ENCODE peak calls at places on chromosomes 1 and 21, in seven cellular contexts. T is prostate gland, B is adrenal gland, G is IMR-90, J is stomach, L is PC-3, H is thoracic aorta. F is an unnamed sample.

GRCh38 chr1:176903474-176903873 is 261.0 kb downstream of the ASTN1 start:
- DNase-seq in T (no peak), B (no peak), G (peak; percentile 37), J (no peak), L (peak; percentile 53), H (no peak), F (no peak)

GRCh38 chr1:166165661-166166399 is 971 bp downstream of the FAM78B start:
- DNase-seq in T (peak; percentile 6), B (peak; percentile 21), G (no peak), J (no peak), L (no peak), H (no peak), F (no peak)

GRCh38 chr1:190904091-190904695 is 426.5 kb upstream of the BRINP3 start:
- DNase-seq in T (no peak), B (no peak), G (peak; percentile 85), J (no peak), L (peak; percentile 62), H (no peak), F (no peak)

GRCh38 chr1:230752407-230752806 is 5.2 kb downstream of the CAPN9 start:
- DNase-seq in T (peak; percentile 88), B (no peak), G (no peak), J (peak; percentile 88), L (peak; percentile 80), H (no peak), F (peak; percentile 81)

GRCh38 chr21:36698160-36699025 is 522 bp upstream of the SIM2 start:
- DNase-seq in T (no peak), B (no peak), G (peak; percentile 15), J (peak; percentile 77), L (peak; percentile 73), H (no peak), F (no peak)

GRCh38 chr1:33960496-33960895 is 96.6 kb downstream of the HMGB4 start:
- DNase-seq in T (no peak), B (no peak), G (no peak), J (no peak), L (no peak), H (no peak), F (no peak)

GRCh38 chr1:8796812-8797211 is 20.6 kb downstream of the RERE start:
- DNase-seq in T (no peak), B (no peak), G (no peak), J (no peak), L (no peak), H (no peak), F (no peak)

GRCh38 chr21:33642896-33643657 is 776 bp downstream of the ITSN1 start:
- DNase-seq in T (peak; percentile 10), B (peak; percentile 55), G (peak; percentile 36), J (peak; percentile 31), L (peak; percentile 38), H (no peak), F (peak; percentile 48)

GRCh38 chr1:7006996-7007871 is 222.0 kb downstream of the CAMTA1 start:
- DNase-seq in T (no peak), B (no peak), G (no peak), J (no peak), L (no peak), H (no peak), F (no peak)

GRCh38 chr1:81702903-81703302 is 97.8 kb upstream of the ADGRL2 start:
- DNase-seq in T (no peak), B (no peak), G (peak; percentile 95), J (no peak), L (peak; percentile 94), H (no peak), F (no peak)

GRCh38 chr1:189656628-189657027 is 821.0 kb downstream of the BRINP3 start:
- DNase-seq in T (no peak), B (no peak), G (no peak), J (no peak), L (no peak), H (no peak), F (no peak)

GRCh38 chr1:25256578-25257129 is 9.4 kb upstream of the RSRP1 start:
- DNase-seq in T (no peak), B (no peak), G (no peak), J (no peak), L (no peak), H (no peak), F (no peak)

DNA sequence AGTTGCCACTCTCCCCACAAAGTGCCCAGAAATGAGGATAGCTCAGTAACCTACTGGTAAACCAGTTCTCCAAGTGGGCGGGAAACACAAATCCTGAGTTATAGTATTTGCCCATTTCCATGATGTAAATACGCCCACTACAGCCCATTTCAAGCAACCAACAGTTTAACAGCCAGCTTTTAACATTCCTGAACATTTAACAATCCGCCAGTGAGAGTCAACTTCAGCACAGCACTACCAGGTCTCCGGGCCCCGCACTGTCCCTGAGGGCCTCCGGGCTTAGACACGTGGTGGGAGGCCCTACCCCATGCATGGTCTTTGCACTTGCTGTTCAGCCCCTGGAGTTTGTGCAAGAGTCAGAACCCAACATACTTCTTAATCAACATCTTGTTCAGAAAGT is 132.0 kb upstream of the CTTNBP2NL start:
- DNase-seq in T (no peak), B (no peak), G (no peak), J (no peak), L (no peak), H (no peak), F (no peak)
- H3K27ac ChIP-seq in T (peak overlapping the region; percentile 19), B (no peak overlapping the region), G (no peak overlapping the region), J (peak overlapping the region; percentile 47), L (no peak overlapping the region), H (no peak overlapping the region), F (no peak overlapping the region)

GRCh38 chr21:41552254-41552653 is 44.3 kb upstream of the TMPRSS2 start:
- DNase-seq in T (no peak), B (no peak), G (no peak), J (no peak), L (no peak), H (no peak), F (no peak)
- TF ChIP-seq CTCF in T (no peak), B (no peak), G (no peak), J (no peak), L (no peak), H (no peak), F (no peak)

DNA sequence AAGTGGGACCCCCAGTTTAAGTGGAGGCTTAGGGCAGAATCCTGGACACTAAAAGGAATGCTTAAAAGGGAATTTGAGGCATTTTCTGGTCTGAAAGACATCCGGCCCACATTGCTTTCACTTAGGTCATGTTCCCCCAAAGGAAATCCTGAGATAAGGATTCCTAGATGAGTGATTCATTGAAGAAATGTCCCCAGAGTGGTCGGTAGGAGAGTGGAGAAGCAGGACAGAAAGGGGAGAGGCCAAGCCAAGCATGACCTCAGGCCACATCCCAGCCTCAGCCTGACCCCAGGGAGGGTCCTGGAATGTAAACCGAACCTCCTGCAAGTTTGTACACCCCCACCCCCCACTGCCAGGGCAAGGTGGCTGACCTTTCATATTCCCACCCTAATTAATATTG is 16.6 kb downstream of the HIVEP3 start:
- DNase-seq in T (no peak), B (peak; percentile 49), G (peak; percentile 73), J (no peak), L (peak; percentile 59), H (no peak), F (peak; percentile 14)
- H3K27ac ChIP-seq in T (no peak overlapping the region), B (no peak overlapping the region), G (peak overlapping the region; percentile 37), J (no peak overlapping the region), L (peak overlapping the region; percentile 80), H (no peak overlapping the region), F (peak overlapping the region; percentile 50)

GRCh38 chr1:28783363-28783762 is 28.6 kb upstream of the OPRD1 start:
- DNase-seq in T (no peak), B (no peak), G (no peak), J (no peak), L (no peak), H (no peak), F (no peak)
- TF ChIP-seq CTCF in T (no peak), B (no peak), G (no peak), J (no peak), L (peak; percentile 35), H (no peak), F (no peak)

GRCh38 chr1:91851130-91852010 is 34.6 kb downstream of the TGFBR3 start:
- DNase-seq in T (peak; percentile 55), B (peak; percentile 98), G (peak; percentile 89), J (peak; percentile 66), L (peak; percentile 83), H (peak; percentile 67), F (peak; percentile 88)
- H3K27ac ChIP-seq in T (peak overlapping the region; percentile 53), B (peak overlapping the region; percentile 71), G (peak overlapping the region; percentile 71), J (peak overlapping the region; percentile 84), L (peak overlapping the region; percentile 77), H (peak overlapping the region; percentile 70), F (peak overlapping the region; percentile 87)

DNA sequence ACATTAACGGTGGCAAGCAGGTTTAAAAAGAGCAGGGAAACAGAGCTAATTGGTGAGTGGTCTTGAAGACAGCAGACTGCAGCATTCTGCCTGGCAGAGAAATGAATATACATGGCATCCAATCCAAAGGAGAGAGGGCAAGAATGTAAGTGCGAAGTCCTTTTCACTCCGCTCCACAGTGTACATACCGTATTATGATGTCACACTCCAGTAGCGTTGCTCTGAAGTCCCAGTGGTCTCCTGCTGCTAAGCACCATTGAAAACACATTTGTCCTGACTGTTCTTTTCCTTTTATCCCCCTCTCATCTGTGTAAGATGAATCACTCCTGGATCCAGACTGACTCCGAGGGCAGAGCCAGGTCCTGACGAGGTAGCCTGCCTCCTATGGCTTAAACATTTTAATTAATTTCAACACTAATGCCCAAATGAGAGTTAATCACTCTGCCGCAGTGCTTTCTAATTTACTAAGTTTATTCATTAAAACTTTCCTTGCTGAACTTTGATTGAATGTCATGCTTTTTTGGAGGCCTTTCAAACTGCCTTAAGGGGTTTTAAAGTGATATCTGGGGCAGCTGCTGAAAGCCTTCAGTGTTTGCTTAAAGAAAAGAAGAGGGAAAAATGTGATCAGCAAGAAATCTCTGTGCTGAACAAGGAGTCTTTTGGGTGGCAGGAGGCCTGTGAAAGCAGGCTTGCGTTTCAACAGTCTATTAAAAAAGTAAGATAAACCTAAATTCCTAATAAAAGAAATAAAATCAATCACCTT is 227.1 kb downstream of the ATG4C start:
- DNase-seq in T (no peak), B (no peak), G (no peak), J (no peak), L (no peak), H (no peak), F (no peak)
- TF ChIP-seq CTCF in T (no peak), B (no peak), G (no peak), J (no peak), L (no peak), H (no peak), F (no peak)

GRCh38 chr1:47650606-47651005 is 212.8 kb downstream of the FOXD2 start:
- DNase-seq in T (no peak), B (no peak), G (no peak), J (no peak), L (no peak), H (no peak), F (no peak)
- H3K27ac ChIP-seq in T (no peak overlapping the region), B (no peak overlapping the region), G (no peak overlapping the region), J (no peak overlapping the region), L (peak overlapping the region; percentile 65), H (no peak overlapping the region), F (no peak overlapping the region)

DNA sequence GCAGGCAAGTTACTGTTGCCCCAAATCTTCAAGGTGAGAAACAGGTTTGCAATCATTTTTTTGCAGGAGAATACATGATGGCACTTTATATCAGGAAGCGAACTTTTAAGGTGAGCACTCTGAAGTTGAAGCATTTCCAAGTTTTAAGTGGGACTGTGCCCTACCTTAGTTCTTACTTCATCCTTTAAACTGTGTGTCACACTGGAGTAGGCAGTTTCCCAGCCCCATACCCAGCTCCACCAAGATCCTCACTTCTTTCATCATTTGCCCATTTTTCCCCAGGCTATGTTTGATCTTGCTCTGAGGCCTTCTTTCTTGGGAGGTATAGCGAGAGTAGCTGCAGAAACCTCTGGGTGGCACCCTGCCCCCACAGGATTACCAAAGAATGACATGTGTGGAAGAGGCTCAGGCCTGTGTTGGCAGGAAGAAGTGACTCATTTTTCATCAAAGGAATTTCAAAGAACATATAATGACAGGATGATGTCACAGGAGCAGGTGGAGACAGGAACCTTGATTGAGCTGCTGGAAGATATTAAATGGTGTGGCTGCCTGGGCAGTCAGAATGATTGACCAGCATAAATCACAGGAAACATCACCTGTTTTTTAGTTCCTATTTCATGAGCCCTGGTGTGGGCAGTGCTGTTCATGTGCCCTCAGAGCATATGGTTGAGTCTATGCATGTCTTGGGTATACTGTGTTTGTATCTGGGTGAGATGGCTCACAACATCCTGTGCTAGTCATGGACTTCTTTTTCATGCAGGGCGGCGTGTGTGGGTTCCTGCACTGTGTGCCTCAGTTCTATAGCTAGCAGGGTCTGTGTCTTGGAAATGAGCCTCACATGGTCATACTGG is 20.8 kb upstream of the MACF1 start:
- DNase-seq in T (peak; percentile 81), B (peak; percentile 79), G (peak; percentile 74), J (peak; percentile 61), L (peak; percentile 98), H (no peak), F (peak; percentile 68)
- TF ChIP-seq CTCF in T (peak; percentile 49), B (peak; percentile 53), G (peak; percentile 27), J (peak; percentile 34), L (peak; percentile 65), H (peak; percentile 55), F (peak; percentile 37)